ENCODE peak calls at places on chromosomes 16 and 17, in six cellular contexts. W, L, D, F, X and H are unnamed samples.

GRCh38 chr17:79633154-79633553 is 22.3 kb upstream of the RBFOX3 start:
- DNase-seq in W (peak; percentile 78), L (no peak), D (no peak), F (no peak), X (no peak), H (no peak)

GRCh38 chr17:11853321-11854151 is 143.7 kb downstream of the ZNF18 start:
- DNase-seq in W (no peak), L (no peak), D (no peak), F (peak; percentile 1), X (no peak), H (no peak)

GRCh38 chr17:73091770-73092517 is 544 bp downstream of the SLC39A11 start:
- DNase-seq in W (no peak), L (peak; percentile 11), D (peak; percentile 24), F (peak; percentile 61), X (no peak), H (peak; percentile 41)

GRCh38 chr17:330993-331701 is 21.5 kb downstream of the RPH3AL start:
- DNase-seq in W (no peak), L (no peak), D (no peak), F (no peak), X (no peak), H (no peak)

GRCh38 chr16:48479955-48480354 is 94.7 kb upstream of the SIAH1 start:
- DNase-seq in W (no peak), L (peak; percentile 39), D (peak; percentile 92), F (no peak), X (no peak), H (no peak)

GRCh38 chr16:56600398-56600999 is 7.9 kb upstream of the MT2A start:
- DNase-seq in W (no peak), L (peak; percentile 78), D (peak; percentile 63), F (peak; percentile 48), X (peak; percentile 49), H (peak; percentile 57)

GRCh38 chr16:57797216-57797525 is 5.1 kb downstream of the KIFC3 start:
- DNase-seq in W (no peak), L (no peak), D (no peak), F (no peak), X (no peak), H (no peak)

GRCh38 chr16:86502856-86503748 is 7.2 kb upstream of the FOXF1 start:
- DNase-seq in W (no peak), L (no peak), D (peak; percentile 48), F (no peak), X (no peak), H (no peak)

GRCh38 chr17:22510504-22510903 is 818.2 kb downstream of the KCNJ18 start:
- DNase-seq in W (no peak), L (no peak), D (no peak), F (no peak), X (no peak), H (no peak)

GRCh38 chr17:17919169-17920107 is 52.8 kb downstream of the TOM1L2 start:
- DNase-seq in W (peak; percentile 87), L (peak; percentile 81), D (peak; percentile 81), F (peak; percentile 61), X (peak; percentile 85), H (peak; percentile 79)

GRCh38 chr17:47862621-47863440 is 11.9 kb upstream of the SP6 start:
- DNase-seq in W (no peak), L (peak; percentile 92), D (peak; percentile 76), F (peak; percentile 78), X (no peak), H (no peak)

GRCh38 chr16:75351183-75351582 is 82.1 kb downstream of the CFDP1 start:
- DNase-seq in W (no peak), L (peak; percentile 89), D (peak; percentile 68), F (peak; percentile 59), X (no peak), H (no peak)

GRCh38 chr16:83701494-83701893 is 106.3 kb upstream of the HSBP1 start:
- DNase-seq in W (peak; percentile 66), L (peak; percentile 46), D (peak; percentile 33), F (peak; percentile 25), X (no peak), H (peak; percentile 18)

GRCh38 chr16:9436175-9436574 is 344.7 kb downstream of the HAPSTR1 start:
- DNase-seq in W (no peak), L (no peak), D (no peak), F (no peak), X (no peak), H (no peak)

GRCh38 chr17:8176998-8177731 is 985 bp upstream of the TMEM107 start:
- DNase-seq in W (no peak), L (no peak), D (no peak), F (no peak), X (no peak), H (no peak)

GRCh38 chr17:8173871-8174322 is 2.3 kb downstream of the TMEM107 start:
- DNase-seq in W (no peak), L (no peak), D (no peak), F (no peak), X (no peak), H (no peak)

GRCh38 chr17:8175795-8176196 is 384 bp downstream of the TMEM107 start:
- DNase-seq in W (no peak), L (peak; percentile 23), D (no peak), F (no peak), X (no peak), H (no peak)

GRCh38 chr17:8173056-8173870 is 2.9 kb downstream of the TMEM107 start:
- DNase-seq in W (no peak), L (peak; percentile 99), D (peak; percentile 99), F (peak; percentile 99), X (peak; percentile 81), H (peak; percentile 82)

DNA sequence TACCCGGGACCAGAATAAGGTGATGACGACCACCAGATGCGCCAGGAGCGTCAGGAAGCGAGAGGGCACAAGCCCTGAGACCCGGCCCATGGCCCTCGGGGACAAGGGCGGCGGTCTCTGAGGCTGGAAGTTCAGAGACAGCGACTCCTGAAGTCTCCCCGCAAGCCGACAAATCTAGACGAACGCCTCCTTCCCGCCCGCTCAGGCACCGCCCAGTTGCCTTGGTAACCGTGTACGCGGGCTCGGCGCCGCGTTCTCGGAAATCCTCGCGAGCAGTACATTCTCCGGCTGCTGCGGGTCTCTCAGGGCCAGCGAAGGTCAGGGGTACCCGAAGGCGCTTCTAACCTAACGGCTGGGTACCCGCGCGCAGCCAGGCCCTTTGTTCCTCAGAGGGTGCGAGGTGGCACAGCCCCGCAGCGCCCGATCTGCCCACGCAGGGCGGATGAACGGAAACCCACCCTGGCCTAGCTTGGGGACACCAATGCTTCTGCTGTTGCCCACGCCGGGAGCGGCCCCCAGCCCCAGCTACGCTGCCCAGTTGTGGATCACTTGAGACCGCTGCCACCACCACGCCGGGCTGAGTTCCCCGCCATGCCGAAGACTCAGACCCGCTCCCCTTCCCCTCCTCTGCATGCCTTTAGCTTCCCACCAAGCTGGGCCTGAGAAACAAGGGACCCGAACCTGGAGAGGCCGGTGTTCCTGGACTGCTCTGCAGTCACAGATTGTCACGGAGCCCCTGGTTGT is at the start of gene TMEM107:
- DNase-seq in W (peak; percentile 96), L (peak; percentile 82), D (peak; percentile 80), F (peak; percentile 77), X (peak; percentile 82), H (peak; percentile 90)
- TF ChIP-seq CTCF in W (peak; percentile 10), L (no peak), D (no peak), F (peak; percentile 18), X (no peak), H (peak; percentile 19)

DNA sequence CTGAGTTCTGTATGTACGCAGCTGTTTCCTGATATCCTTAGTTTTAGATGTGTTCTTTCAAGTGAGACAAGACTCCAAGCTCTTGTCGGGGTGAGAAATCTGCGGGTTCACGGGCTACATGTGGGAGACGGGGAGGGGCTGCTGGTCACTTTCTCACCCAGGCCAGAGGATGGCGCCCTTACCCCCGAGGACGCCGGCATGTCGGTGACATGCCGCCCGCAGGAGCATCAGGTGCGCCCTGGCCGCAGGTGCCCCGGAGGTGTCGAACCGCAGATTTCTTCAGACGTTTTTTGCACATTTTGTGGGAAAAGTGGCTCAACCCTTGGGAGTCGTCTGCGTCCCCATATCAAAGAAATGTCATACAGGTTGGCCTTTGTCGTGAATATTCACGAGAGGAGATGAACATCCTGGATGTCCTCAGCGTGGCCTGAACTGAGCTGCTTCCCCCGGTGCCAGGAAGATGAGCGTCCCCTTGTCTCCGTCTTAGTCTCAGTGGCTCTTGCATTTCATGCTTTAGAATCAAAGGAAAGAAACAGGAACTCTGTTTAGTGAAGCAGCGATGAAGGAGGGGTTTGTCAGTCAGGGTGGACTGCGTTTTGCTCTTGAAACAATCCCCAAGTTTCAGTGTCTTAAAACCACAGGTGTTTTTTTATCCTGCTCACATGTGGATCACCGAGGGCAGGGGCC is 75.3 kb upstream of the ZNF750 start:
- DNase-seq in W (no peak), L (no peak), D (no peak), F (no peak), X (no peak), H (no peak)
- TF ChIP-seq CTCF in W (no peak), L (peak; percentile 8), D (peak; percentile 16), F (peak; percentile 12), X (no peak), H (no peak)

GRCh38 chr17:57421393-57421717 is 165.0 kb downstream of the MSI2 start:
- DNase-seq in W (no peak), L (no peak), D (no peak), F (no peak), X (no peak), H (no peak)

GRCh38 chr17:57420674-57421392 is 164.5 kb downstream of the MSI2 start:
- DNase-seq in W (no peak), L (no peak), D (no peak), F (no peak), X (no peak), H (no peak)

GRCh38 chr17:57418463-57419246 is 162.3 kb downstream of the MSI2 start:
- DNase-seq in W (no peak), L (no peak), D (no peak), F (no peak), X (no peak), H (no peak)

GRCh38 chr17:57422574-57423164 is 166.3 kb downstream of the MSI2 start:
- DNase-seq in W (no peak), L (peak; percentile 78), D (peak; percentile 38), F (peak; percentile 75), X (no peak), H (peak; percentile 60)

DNA sequence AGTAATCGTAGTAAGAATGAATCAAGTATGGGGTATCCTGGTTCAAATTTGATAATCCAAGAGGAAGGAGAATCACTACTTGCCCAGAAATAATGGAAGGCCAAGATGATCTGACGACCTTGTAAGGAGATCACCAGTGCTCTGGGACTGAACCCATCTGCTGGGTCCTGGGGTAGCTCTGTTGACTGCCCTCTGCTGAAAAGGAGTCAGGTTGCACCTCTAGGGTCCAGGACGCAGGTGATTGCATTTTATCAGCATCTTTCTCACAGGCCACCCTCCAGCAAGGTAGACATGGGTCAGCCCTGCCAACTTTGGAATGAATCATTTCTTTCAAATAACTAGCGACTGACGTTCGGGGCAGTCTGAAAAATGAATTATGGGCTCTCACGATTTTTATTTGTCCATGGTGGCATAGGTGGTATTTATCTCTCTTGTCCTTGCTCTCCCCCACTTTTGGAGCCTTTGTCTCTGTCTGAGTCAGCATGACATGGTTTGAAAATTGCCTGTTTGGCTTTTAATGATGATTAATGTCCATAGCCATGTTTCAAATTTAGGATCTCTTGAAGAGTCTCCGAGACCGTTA is 163.7 kb downstream of the MSI2 start:
- DNase-seq in W (no peak), L (no peak), D (no peak), F (no peak), X (no peak), H (no peak)
- TF ChIP-seq CTCF in W (no peak), L (no peak), D (no peak), F (no peak), X (no peak), H (no peak)

DNA sequence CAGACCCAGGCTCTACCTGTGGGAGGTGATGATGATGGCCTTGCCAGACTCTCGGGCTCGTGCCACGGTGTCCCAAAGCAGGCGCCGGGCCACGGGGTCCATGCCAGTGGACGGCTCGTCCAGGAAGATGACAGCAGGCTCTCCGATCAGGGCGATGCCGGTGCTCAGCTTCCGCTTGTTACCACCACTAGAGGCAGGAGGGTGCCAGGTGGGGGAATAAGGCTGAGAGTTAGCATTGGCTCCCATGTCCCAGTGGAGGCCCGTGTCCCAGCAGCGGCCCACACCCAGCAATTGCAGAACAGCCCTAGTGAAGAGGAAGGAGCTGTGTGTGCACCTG is 10.3 kb upstream of the RNPS1 start:
- DNase-seq in W (no peak), L (no peak), D (no peak), F (no peak), X (no peak), H (no peak)
- TF ChIP-seq CTCF in W (no peak), L (no peak), D (peak; percentile 7), F (no peak), X (no peak), H (no peak)